ENCODE peak calls at places on chromosomes 12 and 14, in eight cellular contexts. Y is body of pancreas, E is HTR-8/SVneo, A is progenitor cell of endocrine pancreas, C is stomach, F is mesendoderm, D is mucosa of gallbladder, T is IMR-90. H is an unnamed sample.

GRCh38 chr14:101087614-101088394 is 184.3 kb upstream of the RTL1 start:
- DNase-seq in Y (no peak), C (peak; percentile 7), E (no peak), T (no peak), F (no peak), A (no peak), D (peak; percentile 9), H (no peak)

GRCh38 chr12:116455540-116456306 is 103.5 kb upstream of the MAP1LC3B2 start:
- DNase-seq in T (peak; percentile 96), E (peak; percentile 62), D (peak; percentile 75), A (no peak), F (peak; percentile 87), Y (peak; percentile 62), C (peak; percentile 48), H (no peak)

GRCh38 chr12:98998697-98999299 is 353.7 kb downstream of the APAF1 start:
- DNase-seq in A (no peak), F (peak; percentile 47), T (peak; percentile 38), C (no peak), D (no peak), E (peak; percentile 50), Y (no peak), H (peak; percentile 18)

GRCh38 chr12:85057370-85057963 is 21.3 kb downstream of the LRRIQ1 start:
- DNase-seq in F (peak; percentile 62), C (no peak), A (peak; percentile 22), Y (peak; percentile 42), E (no peak), T (peak; percentile 41), D (peak; percentile 23), H (no peak)

GRCh38 chr12:89163918-89164317 is 188.4 kb downstream of the DUSP6 start:
- DNase-seq in F (peak; percentile 60), D (no peak), C (no peak), A (no peak), Y (no peak), E (no peak), T (no peak), H (no peak)

GRCh38 chr14:91185721-91186120 is 58.8 kb downstream of the GPR68 start:
- DNase-seq in E (no peak), A (no peak), T (peak; percentile 51), D (no peak), C (no peak), F (no peak), Y (no peak), H (no peak)

GRCh38 chr14:36268957-36269734 is 51.3 kb downstream of the MBIP start:
- DNase-seq in F (peak; percentile 60), E (no peak), D (no peak), C (no peak), T (no peak), A (no peak), Y (no peak), H (no peak)

GRCh38 chr12:122870867-122871664 is 24.9 kb downstream of the VPS37B start:
- DNase-seq in A (no peak), D (no peak), C (peak; percentile 73), F (no peak), T (peak; percentile 70), E (no peak), Y (peak; percentile 69), H (no peak)

GRCh38 chr12:2013527-2014223 is 9.4 kb upstream of the DCP1B start:
- DNase-seq in F (peak; percentile 68), Y (peak; percentile 52), D (peak; percentile 50), C (peak; percentile 29), E (no peak), T (peak; percentile 20), A (no peak), H (no peak)

GRCh38 chr14:104545151-104545931 is 34.2 kb upstream of the C14orf180 start:
- DNase-seq in C (no peak), F (no peak), E (no peak), Y (no peak), D (no peak), A (no peak), T (no peak), H (no peak)

GRCh38 chr14:93171366-93171765 is 13.3 kb downstream of the MOAP1 start:
- DNase-seq in A (no peak), F (no peak), T (peak; percentile 19), C (no peak), Y (no peak), D (no peak), E (no peak), H (no peak)

GRCh38 chr14:21044106-21044618 is 2.0 kb downstream of the RNASE7 start:
- DNase-seq in T (no peak), F (peak; percentile 45), A (no peak), E (no peak), Y (peak; percentile 38), D (no peak), C (no peak), H (no peak)

GRCh38 chr12:11765817-11766794 is 116.6 kb downstream of the ETV6 start:
- DNase-seq in T (peak; percentile 70), D (peak; percentile 32), F (peak; percentile 15), C (no peak), Y (no peak), E (no peak), A (no peak), H (no peak)

GRCh38 chr12:56836800-56837663 is 73.9 kb downstream of the HSD17B6 start:
- DNase-seq in F (no peak), E (no peak), C (no peak), T (peak; percentile 72), A (no peak), Y (peak; percentile 5), D (no peak), H (no peak)

GRCh38 chr12:89875225-89875624 is 166.6 kb upstream of the ATP2B1 start:
- DNase-seq in D (no peak), C (no peak), T (peak; percentile 81), A (no peak), F (no peak), Y (no peak), E (no peak), H (no peak)

GRCh38 chr14:91119556-91120311 is 5.9 kb downstream of the DGLUCY start:
- DNase-seq in D (no peak), C (peak; percentile 33), A (no peak), Y (no peak), T (peak; percentile 89), E (no peak), F (no peak), H (no peak)